ENCODE peak calls at places on chromosome 20, in six cellular contexts. J is aorta, Q is NCI-H1092 treated with DMSO at 0.1 percent for 48 hours, N is H1, S is Calu3, R is GM20000. V is an unnamed sample.
A peak's percentile ranks its signal among the peaks of the same experiment; 100 is the strongest.

GRCh38 chr20:62980970-62981369 is 25.8 kb downstream of the BHLHE23 start:
- DNase-seq in R (no peak), J (no peak), Q (peak; percentile 33), N (no peak), S (no peak), V (peak; percentile 69)

GRCh38 chr20:33710681-33711445 is 9.2 kb downstream of the PXMP4 start:
- DNase-seq in S (no peak), R (no peak), N (peak; percentile 46), Q (no peak), J (no peak), V (no peak)

GRCh38 chr20:22779878-22780277 is 195.5 kb upstream of the FOXA2 start:
- DNase-seq in S (no peak), J (no peak), Q (no peak), R (no peak), N (no peak), V (no peak)

GRCh38 chr20:25676164-25676809 is 20.4 kb downstream of the ZNF337 start:
- DNase-seq in R (no peak), J (no peak), Q (no peak), S (no peak), N (no peak), V (no peak)

GRCh38 chr20:48627737-48628128 is 200.1 kb downstream of the PREX1 start:
- DNase-seq in Q (no peak), J (peak; percentile 62), R (no peak), N (no peak), S (no peak), V (no peak)

GRCh38 chr20:63432577-63433061 is 39.8 kb downstream of the KCNQ2 start:
- DNase-seq in R (no peak), J (no peak), N (peak; percentile 76), Q (no peak), S (no peak), V (no peak)

GRCh38 chr20:33442136-33443005 is 1.2 kb downstream of the SNTA1 start:
- DNase-seq in Q (no peak), N (no peak), R (no peak), S (no peak), J (no peak), V (no peak)

GRCh38 chr20:8860011-8860495 is 208.8 kb upstream of the PLCB4 start:
- DNase-seq in S (no peak), Q (no peak), N (no peak), R (no peak), J (no peak), V (no peak)

GRCh38 chr20:8161262-8162071 is 29.4 kb downstream of the PLCB1 start:
- DNase-seq in Q (no peak), N (no peak), R (no peak), J (no peak), S (no peak), V (no peak)

V was measured in neural progenitor cell.